ENCODE peak calls at places on chromosomes 4 and X, in seven cellular contexts. Q is A549; G is activated CD4-positive, alpha-beta T cell treated with anti-CD3 and anti-CD28 coated beads, Interleukin-2, amount 50 U/mL, for 1 hour; U is Caki2; K is stimulated activated CD4-positive, alpha-beta T cell treated with anti-CD3 and anti-CD28 coated beads, Interleukin-12 subunit alpha, Interleukin-12 subunit beta, amount 100 ng/mL, for 4 hours; S is left ventricle myocardium inferior; N is NCI-H1436 treated with DMSO at 0.1 percent for 48 hours. E is an unnamed sample.

GRCh38 chr4:12679217-12679616 is 804.9 kb downstream of the RAB28 start:
- DNase-seq in S (no peak), G (no peak), K (no peak), Q (peak), N (no peak), U (no peak), E (no peak)

GRCh38 chrX:118872102-118872566 is 48.5 kb downstream of the ZCCHC12 start:
- DNase-seq in S (no peak), Q (no peak), U (no peak), N (no peak), G (no peak), K (no peak), E (no peak)

GRCh38 chr4:577499-578450 is 1.7 kb upstream of the TMEM271 start:
- DNase-seq in K (no peak), G (no peak), S (no peak), Q (no peak), U (no peak), N (no peak), E (no peak)

GRCh38 chr4:94695389-94695788 is 62.4 kb upstream of the BMPR1B start:
- DNase-seq in G (no peak), S (no peak), N (no peak), U (no peak), Q (peak), K (no peak), E (no peak)

GRCh38 chr4:63505714-63506460 is 903.4 kb downstream of the TECRL start:
- DNase-seq in S (no peak), K (no peak), G (no peak), N (no peak), Q (no peak), U (no peak), E (no peak)

GRCh38 chrX:50107470-50107869 is 93.3 kb downstream of the AKAP4 start:
- DNase-seq in K (no peak), U (no peak), N (no peak), S (no peak), Q (no peak), G (no peak), E (no peak)

GRCh38 chr4:61877893-61878292 is 677.8 kb downstream of the ADGRL3 start:
- DNase-seq in U (no peak), S (no peak), N (no peak), Q (no peak), G (no peak), K (no peak), E (no peak)

GRCh38 chr4:19532120-19532848 is 719.4 kb upstream of the SLIT2 start:
- DNase-seq in G (no peak), U (no peak), S (no peak), N (no peak), Q (no peak), K (no peak), E (no peak)

GRCh38 chr4:148515248-148515647 is 73.0 kb upstream of the NR3C2 start:
- DNase-seq in Q (no peak), G (no peak), K (no peak), U (no peak), S (no peak), N (no peak), E (no peak)

GRCh38 chr4:97866821-97867556 is 276.3 kb downstream of the STPG2 start:
- DNase-seq in Q (no peak), U (peak), N (no peak), K (no peak), G (no peak), S (no peak), E (no peak)

GRCh38 chrX:80021611-80022010 is 7.1 kb downstream of the TBX22 start:
- DNase-seq in S (no peak), U (no peak), G (no peak), Q (no peak), N (no peak), K (no peak), E (no peak)

GRCh38 chrX:105647749-105648148 is 174.6 kb upstream of the NRK start:
- DNase-seq in G (no peak), K (no peak), S (no peak), Q (no peak), N (no peak), U (no peak), E (no peak)

GRCh38 chrX:134821901-134822300 is 163.6 kb upstream of the PLAC1 start:
- DNase-seq in U (no peak), Q (no peak), N (no peak), K (no peak), S (no peak), G (no peak), E (no peak)

GRCh38 chrX:136336623-136337022 is 35.9 kb downstream of the ADGRG4 start:
- DNase-seq in S (no peak), K (no peak), N (no peak), Q (peak), U (no peak), G (no peak), E (no peak)

GRCh38 chr4:4396628-4397440 is 9.9 kb downstream of the NSG1 start:
- DNase-seq in K (no peak), U (no peak), G (no peak), Q (no peak), S (no peak), N (no peak), E (no peak)

GRCh38 chrX:78104447-78105176 is 564 bp downstream of the PGK1 start:
- DNase-seq in G (peak), Q (peak), S (peak), U (peak), K (peak), N (no peak), E (peak)

GRCh38 chrX:110120025-110120424 is 117.1 kb downstream of the TMEM164 start:
- DNase-seq in G (no peak), Q (peak), K (no peak), U (no peak), N (no peak), S (no peak), E (no peak)

E was measured in B cell.